ENCODE peak calls at places on chromosomes 6 and 20, in five cellular contexts. One of them, this sample, is unnamed.

GRCh38 chr20:63350196-63350595 is 11.0 kb downstream of the CHRNA4 start:
- DNase-seq in epithelial cell of esophagus: no peak
- DNase-seq in progenitor cell of endocrine pancreas: no peak
- DNase-seq in mammary epithelial cell: no peak
- DNase-seq in astrocyte of the cerebellum: no peak
- DNase-seq in this sample: no peak

GRCh38 chr6:85726206-85726605 is 83.5 kb upstream of the SYNCRIP start:
- DNase-seq in epithelial cell of esophagus: no peak
- DNase-seq in progenitor cell of endocrine pancreas: no peak
- DNase-seq in mammary epithelial cell: no peak
- DNase-seq in astrocyte of the cerebellum: no peak
- DNase-seq in this sample: no peak

GRCh38 chr6:139146317-139146726 is 11.4 kb downstream of the HECA start:
- DNase-seq in epithelial cell of esophagus: no peak
- DNase-seq in progenitor cell of endocrine pancreas: no peak
- DNase-seq in mammary epithelial cell: no peak
- DNase-seq in astrocyte of the cerebellum: no peak
- DNase-seq in this sample: no peak

GRCh38 chr6:110618591-110619267 is 142.3 kb upstream of the SLC22A16 start:
- DNase-seq in epithelial cell of esophagus: peak
- DNase-seq in progenitor cell of endocrine pancreas: no peak
- DNase-seq in mammary epithelial cell: no peak
- DNase-seq in astrocyte of the cerebellum: no peak
- DNase-seq in this sample: no peak

GRCh38 chr6:17271628-17272027 is 9.5 kb upstream of the RBM24 start:
- DNase-seq in epithelial cell of esophagus: no peak
- DNase-seq in progenitor cell of endocrine pancreas: no peak
- DNase-seq in mammary epithelial cell: no peak
- DNase-seq in astrocyte of the cerebellum: no peak
- DNase-seq in this sample: no peak

GRCh38 chr6:135270676-135271536 is 89.8 kb downstream of the MYB start:
- DNase-seq in epithelial cell of esophagus: peak
- DNase-seq in progenitor cell of endocrine pancreas: no peak
- DNase-seq in mammary epithelial cell: peak
- DNase-seq in astrocyte of the cerebellum: no peak
- DNase-seq in this sample: no peak

GRCh38 chr6:15922510-15923307 is 206.2 kb upstream of the MYLIP start:
- DNase-seq in epithelial cell of esophagus: peak
- DNase-seq in progenitor cell of endocrine pancreas: no peak
- DNase-seq in mammary epithelial cell: no peak
- DNase-seq in astrocyte of the cerebellum: peak
- DNase-seq in this sample: peak

GRCh38 chr6:146598785-146599405 is at the start of gene ADGB:
- DNase-seq in epithelial cell of esophagus: peak
- DNase-seq in progenitor cell of endocrine pancreas: peak
- DNase-seq in mammary epithelial cell: peak
- DNase-seq in astrocyte of the cerebellum: peak
- DNase-seq in this sample: peak

GRCh38 chr20:45359406-45360148 is 3.4 kb upstream of the SYS1 start:
- DNase-seq in epithelial cell of esophagus: peak
- DNase-seq in progenitor cell of endocrine pancreas: no peak
- DNase-seq in mammary epithelial cell: peak
- DNase-seq in astrocyte of the cerebellum: peak
- DNase-seq in this sample: no peak

GRCh38 chr20:31712112-31712553 is 10.5 kb downstream of the BCL2L1 start:
- DNase-seq in epithelial cell of esophagus: no peak
- DNase-seq in progenitor cell of endocrine pancreas: no peak
- DNase-seq in mammary epithelial cell: no peak
- DNase-seq in astrocyte of the cerebellum: no peak
- DNase-seq in this sample: no peak

GRCh38 chr20:52621401-52621800 is 350.8 kb upstream of the TSHZ2 start:
- DNase-seq in epithelial cell of esophagus: no peak
- DNase-seq in progenitor cell of endocrine pancreas: no peak
- DNase-seq in mammary epithelial cell: no peak
- DNase-seq in astrocyte of the cerebellum: no peak
- DNase-seq in this sample: no peak

GRCh38 chr6:28433119-28433518 is 10.2 kb downstream of the ZSCAN23 start:
- DNase-seq in epithelial cell of esophagus: no peak
- DNase-seq in progenitor cell of endocrine pancreas: no peak
- DNase-seq in mammary epithelial cell: no peak
- DNase-seq in astrocyte of the cerebellum: no peak
- DNase-seq in this sample: no peak

GRCh38 chr20:57473246-57474042 is 51.5 kb downstream of the CTCFL start:
- DNase-seq in epithelial cell of esophagus: peak
- DNase-seq in progenitor cell of endocrine pancreas: no peak
- DNase-seq in mammary epithelial cell: no peak
- DNase-seq in astrocyte of the cerebellum: peak
- DNase-seq in this sample: no peak

GRCh38 chr6:84522135-84522535 is 242.3 kb downstream of the TBX18 start:
- DNase-seq in epithelial cell of esophagus: peak
- DNase-seq in progenitor cell of endocrine pancreas: no peak
- DNase-seq in mammary epithelial cell: peak
- DNase-seq in astrocyte of the cerebellum: peak
- DNase-seq in this sample: peak

GRCh38 chr6:148840256-148840655 is 93.4 kb downstream of the UST start:
- DNase-seq in epithelial cell of esophagus: peak
- DNase-seq in progenitor cell of endocrine pancreas: no peak
- DNase-seq in mammary epithelial cell: peak
- DNase-seq in astrocyte of the cerebellum: no peak
- DNase-seq in this sample: no peak

GRCh38 chr6:112443666-112444065 is 96.5 kb downstream of the RFPL4B start:
- DNase-seq in epithelial cell of esophagus: peak
- DNase-seq in progenitor cell of endocrine pancreas: no peak
- DNase-seq in mammary epithelial cell: no peak
- DNase-seq in astrocyte of the cerebellum: peak
- DNase-seq in this sample: peak

GRCh38 chr6:26044140-26045045 is 42.8 kb upstream of the HFE start:
- DNase-seq in epithelial cell of esophagus: peak
- DNase-seq in progenitor cell of endocrine pancreas: no peak
- DNase-seq in mammary epithelial cell: no peak
- DNase-seq in astrocyte of the cerebellum: no peak
- DNase-seq in this sample: no peak

GRCh38 chr6:21753571-21754108 is 160.1 kb downstream of the SOX4 start:
- DNase-seq in epithelial cell of esophagus: no peak
- DNase-seq in progenitor cell of endocrine pancreas: no peak
- DNase-seq in mammary epithelial cell: no peak
- DNase-seq in astrocyte of the cerebellum: no peak
- DNase-seq in this sample: peak

GRCh38 chr6:42963855-42964605 is 3.5 kb downstream of the GNMT start:
- DNase-seq in epithelial cell of esophagus: peak
- DNase-seq in progenitor cell of endocrine pancreas: no peak
- DNase-seq in mammary epithelial cell: peak
- DNase-seq in astrocyte of the cerebellum: no peak
- DNase-seq in this sample: no peak

GRCh38 chr6:31928672-31928939 is 1.1 kb downstream of the C2 start:
- DNase-seq in epithelial cell of esophagus: no peak
- DNase-seq in progenitor cell of endocrine pancreas: no peak
- DNase-seq in mammary epithelial cell: no peak
- DNase-seq in astrocyte of the cerebellum: no peak
- DNase-seq in this sample: no peak

GRCh38 chr6:5158191-5158590 is 73.0 kb downstream of the PPP1R3G start:
- DNase-seq in epithelial cell of esophagus: no peak
- DNase-seq in progenitor cell of endocrine pancreas: no peak
- DNase-seq in mammary epithelial cell: no peak
- DNase-seq in astrocyte of the cerebellum: no peak
- DNase-seq in this sample: no peak

GRCh38 chr6:53326372-53327016 is 22.3 kb downstream of the ELOVL5 start:
- DNase-seq in epithelial cell of esophagus: peak
- DNase-seq in progenitor cell of endocrine pancreas: no peak
- DNase-seq in mammary epithelial cell: peak
- DNase-seq in astrocyte of the cerebellum: peak
- DNase-seq in this sample: peak

GRCh38 chr20:49028684-49029083 is 17.4 kb upstream of the CSE1L start:
- DNase-seq in epithelial cell of esophagus: peak
- DNase-seq in progenitor cell of endocrine pancreas: no peak
- DNase-seq in mammary epithelial cell: peak
- DNase-seq in astrocyte of the cerebellum: no peak
- DNase-seq in this sample: no peak
- TF ChIP-seq CTCF in epithelial cell of esophagus: peak
- TF ChIP-seq CTCF in progenitor cell of endocrine pancreas: peak
- TF ChIP-seq CTCF in mammary epithelial cell: peak
- TF ChIP-seq CTCF in astrocyte of the cerebellum: peak
- TF ChIP-seq CTCF in this sample: peak

GRCh38 chr20:46559001-46559400 is 8.5 kb upstream of the OCSTAMP start:
- DNase-seq in epithelial cell of esophagus: no peak
- DNase-seq in progenitor cell of endocrine pancreas: no peak
- DNase-seq in mammary epithelial cell: no peak
- DNase-seq in astrocyte of the cerebellum: no peak
- DNase-seq in this sample: no peak

GRCh38 chr20:46559685-46560440 is 9.4 kb upstream of the OCSTAMP start:
- DNase-seq in epithelial cell of esophagus: no peak
- DNase-seq in progenitor cell of endocrine pancreas: no peak
- DNase-seq in mammary epithelial cell: no peak
- DNase-seq in astrocyte of the cerebellum: no peak
- DNase-seq in this sample: no peak

GRCh38 chr20:46557231-46557956 is 6.9 kb upstream of the OCSTAMP start:
- DNase-seq in epithelial cell of esophagus: peak
- DNase-seq in progenitor cell of endocrine pancreas: no peak
- DNase-seq in mammary epithelial cell: peak
- DNase-seq in astrocyte of the cerebellum: no peak
- DNase-seq in this sample: peak

GRCh38 chr20:46555370-46555956 is 5.0 kb upstream of the OCSTAMP start:
- DNase-seq in epithelial cell of esophagus: no peak
- DNase-seq in progenitor cell of endocrine pancreas: no peak
- DNase-seq in mammary epithelial cell: no peak
- DNase-seq in astrocyte of the cerebellum: no peak
- DNase-seq in this sample: no peak

DNA sequence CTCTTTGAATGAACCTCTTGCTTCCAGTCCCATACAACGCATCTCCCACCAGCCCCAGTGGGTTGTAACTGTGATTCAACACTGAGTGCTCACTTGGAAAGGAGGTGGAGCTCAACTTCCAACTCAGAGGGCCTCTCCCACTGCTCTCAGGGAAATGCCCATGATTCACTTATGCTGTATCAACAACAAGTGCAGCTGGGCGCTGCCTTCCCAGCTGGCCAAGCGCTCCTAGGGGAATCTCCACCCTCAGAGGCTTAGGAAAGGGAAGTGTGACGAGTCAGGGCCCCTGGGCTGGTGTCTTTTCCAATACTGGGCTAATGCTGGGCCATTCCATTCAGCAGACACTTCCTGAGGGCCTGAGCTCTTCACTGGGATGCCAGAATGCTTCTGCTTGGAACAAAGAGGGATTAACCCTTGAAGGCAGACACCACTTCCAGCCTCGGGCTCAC is 8.1 kb upstream of the OCSTAMP start:
- DNase-seq in epithelial cell of esophagus: peak
- DNase-seq in progenitor cell of endocrine pancreas: no peak
- DNase-seq in mammary epithelial cell: peak
- DNase-seq in astrocyte of the cerebellum: peak
- DNase-seq in this sample: peak
- TF ChIP-seq CTCF in epithelial cell of esophagus: no peak
- TF ChIP-seq CTCF in progenitor cell of endocrine pancreas: no peak
- TF ChIP-seq CTCF in mammary epithelial cell: no peak
- TF ChIP-seq CTCF in astrocyte of the cerebellum: no peak
- TF ChIP-seq CTCF in this sample: no peak

DNA sequence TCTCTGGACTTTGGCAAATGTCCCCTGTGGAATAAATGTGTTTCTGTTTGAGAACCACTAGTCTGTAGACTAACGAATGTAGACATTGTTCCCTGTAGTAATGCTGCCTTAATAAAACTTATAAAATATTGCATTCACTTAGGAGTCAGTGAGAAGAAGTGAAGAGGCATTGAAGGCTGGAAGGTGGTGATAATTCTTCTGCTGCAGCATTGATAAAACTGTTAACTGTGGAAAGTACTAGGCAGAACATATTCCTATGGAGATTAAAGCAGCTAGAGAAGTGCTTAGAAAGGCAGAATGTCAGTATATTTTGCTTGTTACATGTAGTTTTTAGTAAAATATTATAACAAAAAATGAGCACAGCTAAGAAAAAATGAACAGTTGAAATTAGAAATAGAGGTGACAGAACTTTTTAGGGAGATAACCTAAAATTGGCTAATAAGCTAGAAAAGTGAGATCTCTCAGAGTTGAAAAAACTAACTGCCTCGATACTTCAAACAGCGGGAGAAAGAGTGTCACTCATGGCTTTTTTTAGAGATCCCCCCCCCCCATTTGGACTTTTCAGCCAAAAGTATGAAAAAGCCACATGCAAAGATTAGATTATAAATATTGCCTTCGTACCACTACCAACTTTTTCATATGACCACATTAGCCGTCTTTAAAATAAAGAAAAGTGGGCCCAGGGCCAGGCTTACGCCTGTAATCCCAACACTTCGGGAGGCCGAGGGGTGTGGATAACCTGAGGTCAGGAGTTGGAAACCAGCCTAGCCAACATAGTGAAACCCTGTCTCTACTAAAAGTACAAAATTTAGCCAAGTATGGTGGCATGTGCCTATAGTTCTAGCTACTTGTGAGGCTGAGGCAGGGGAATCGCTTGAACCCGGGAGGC is 4.5 kb downstream of the PGK2 start:
- DNase-seq in epithelial cell of esophagus: no peak
- DNase-seq in progenitor cell of endocrine pancreas: no peak
- DNase-seq in mammary epithelial cell: no peak
- DNase-seq in astrocyte of the cerebellum: no peak
- DNase-seq in this sample: no peak
- TF ChIP-seq CTCF in epithelial cell of esophagus: no peak
- TF ChIP-seq CTCF in progenitor cell of endocrine pancreas: no peak
- TF ChIP-seq CTCF in mammary epithelial cell: no peak
- TF ChIP-seq CTCF in astrocyte of the cerebellum: no peak
- TF ChIP-seq CTCF in this sample: no peak

GRCh38 chr6:50123686-50124085 is 74.0 kb upstream of the DEFB112 start:
- DNase-seq in epithelial cell of esophagus: no peak
- DNase-seq in progenitor cell of endocrine pancreas: no peak
- DNase-seq in mammary epithelial cell: no peak
- DNase-seq in astrocyte of the cerebellum: no peak
- DNase-seq in this sample: no peak
- TF ChIP-seq CTCF in epithelial cell of esophagus: no peak
- TF ChIP-seq CTCF in progenitor cell of endocrine pancreas: no peak
- TF ChIP-seq CTCF in mammary epithelial cell: no peak
- TF ChIP-seq CTCF in astrocyte of the cerebellum: no peak
- TF ChIP-seq CTCF in this sample: no peak

This sample was measured in AG09319.